ENCODE peak calls at places on chromosomes 7 and 10, in seven cellular contexts. U is pancreas, N is left ventricle myocardium inferior, O is breast epithelium, C is upper lobe of right lung, L is GM23248, V is GM12878. H is an unnamed sample.

GRCh38 chr10:1217661-1218060 is 161.5 kb downstream of the WDR37 start:
- DNase-seq in U (no peak), N (no peak), O (no peak), C (peak), L (no peak), V (no peak), H (no peak)

GRCh38 chr10:114822771-114823463 is 1.3 kb downstream of the FHIP2A start:
- DNase-seq in U (no peak), N (no peak), O (no peak), C (no peak), L (peak), V (no peak), H (no peak)

GRCh38 chr7:69827140-69827919 is 229.1 kb downstream of the AUTS2 start:
- DNase-seq in U (no peak), N (no peak), O (no peak), C (no peak), L (no peak), V (no peak), H (no peak)

GRCh38 chr10:59538623-59539022 is 171.0 kb downstream of the SLC16A9 start:
- DNase-seq in U (no peak), N (no peak), O (no peak), C (no peak), L (no peak), V (no peak), H (no peak)

GRCh38 chr7:140607441-140607989 is 33.1 kb downstream of the DENND2A start:
- DNase-seq in U (no peak), N (peak), O (no peak), C (peak), L (peak), V (no peak), H (peak)

GRCh38 chr7:157805716-157806115 is 468.9 kb downstream of the DNAJB6 start:
- DNase-seq in U (no peak), N (no peak), O (no peak), C (no peak), L (no peak), V (no peak), H (no peak)

GRCh38 chr10:128628252-128628651 is 502.0 kb upstream of the MKI67 start:
- DNase-seq in U (no peak), N (no peak), O (no peak), C (no peak), L (no peak), V (no peak), H (no peak)

GRCh38 chr7:149764481-149765398 is 8.6 kb downstream of the ZNF467 start:
- DNase-seq in U (no peak), N (no peak), O (no peak), C (no peak), L (no peak), V (no peak), H (no peak)

GRCh38 chr10:72275351-72276012 is 1.8 kb downstream of the DDIT4 start:
- DNase-seq in U (peak), N (no peak), O (no peak), C (no peak), L (no peak), V (no peak), H (no peak)

GRCh38 chr7:132407764-132408163 is 168.5 kb downstream of the PLXNA4 start:
- DNase-seq in U (no peak), N (no peak), O (no peak), C (no peak), L (no peak), V (no peak), H (no peak)

GRCh38 chr7:157211710-157212109 is 73.0 kb downstream of the UBE3C start:
- DNase-seq in U (no peak), N (no peak), O (no peak), C (no peak), L (peak), V (no peak), H (no peak)

GRCh38 chr10:102644066-102644645 is at the start of gene TRIM8:
- DNase-seq in U (peak), N (peak), O (no peak), C (peak), L (peak), V (no peak), H (no peak)

GRCh38 chr7:15104411-15105092 is 202.0 kb upstream of the DGKB start:
- DNase-seq in U (no peak), N (no peak), O (no peak), C (no peak), L (no peak), V (no peak), H (no peak)

GRCh38 chr7:64876792-64877713 is 26.0 kb upstream of the ZNF273 start:
- DNase-seq in U (peak), N (peak), O (no peak), C (peak), L (peak), V (no peak), H (peak)

GRCh38 chr10:94524146-94524545 is 21.4 kb upstream of the HELLS start:
- DNase-seq in U (no peak), N (no peak), O (no peak), C (no peak), L (peak), V (no peak), H (no peak)

GRCh38 chr10:1594372-1595241 is 142.7 kb downstream of the ADARB2 start:
- DNase-seq in U (no peak), N (no peak), O (no peak), C (no peak), L (no peak), V (no peak), H (no peak)

GRCh38 chr10:8051851-8052257 is 2.6 kb upstream of the GATA3 start:
- DNase-seq in U (no peak), N (no peak), O (no peak), C (no peak), L (no peak), V (no peak), H (no peak)

GRCh38 chr7:130667593-130668257 is 823 bp downstream of the COPG2 start:
- DNase-seq in U (no peak), N (no peak), O (no peak), C (no peak), L (peak), V (no peak), H (no peak)

GRCh38 chr10:108782411-108782810 is 1140.9 kb downstream of the XPNPEP1 start:
- DNase-seq in U (no peak), N (no peak), O (no peak), C (no peak), L (peak), V (no peak), H (no peak)

GRCh38 chr10:118870467-118871243 is 115.9 kb upstream of the CACUL1 start:
- DNase-seq in U (no peak), N (no peak), O (no peak), C (no peak), L (peak), V (no peak), H (no peak)

GRCh38 chr10:36177071-36177470 is 535.0 kb upstream of the FZD8 start:
- DNase-seq in U (no peak), N (no peak), O (no peak), C (no peak), L (no peak), V (no peak), H (no peak)

GRCh38 chr7:1889556-1890181 is 219.6 kb downstream of the ELFN1 start:
- DNase-seq in U (no peak), N (no peak), O (no peak), C (no peak), L (peak), V (no peak), H (no peak)

GRCh38 chr7:54662701-54663100 is 96.3 kb downstream of the SEC61G start:
- DNase-seq in U (no peak), N (no peak), O (no peak), C (no peak), L (no peak), V (no peak), H (no peak)

GRCh38 chr10:82162549-82163210 is 287.7 kb downstream of the NRG3 start:
- DNase-seq in U (no peak), N (no peak), O (no peak), C (no peak), L (no peak), V (no peak), H (no peak)

GRCh38 chr7:50412958-50413357 is 37.2 kb downstream of the FIGNL1 start:
- DNase-seq in U (no peak), N (no peak), O (no peak), C (no peak), L (no peak), V (no peak), H (no peak)

GRCh38 chr7:43834463-43835251 is 34.7 kb downstream of the MRPS24 start:
- DNase-seq in U (no peak), N (no peak), O (no peak), C (no peak), L (peak), V (peak), H (no peak)

GRCh38 chr7:129550673-129551360 is 48.5 kb downstream of the SMKR1 start:
- DNase-seq in U (no peak), N (no peak), O (no peak), C (no peak), L (peak), V (no peak), H (no peak)

GRCh38 chr10:132869621-132870020 is 72.7 kb downstream of the CFAP46 start:
- DNase-seq in U (peak), N (no peak), O (no peak), C (peak), L (no peak), V (no peak), H (no peak)

GRCh38 chr10:126331101-126331500 is 57.2 kb downstream of the ADAM12 start:
- DNase-seq in U (no peak), N (no peak), O (no peak), C (no peak), L (peak), V (no peak), H (no peak)

GRCh38 chr10:17847586-17848296 is 38.6 kb downstream of the MRC1 start:
- DNase-seq in U (no peak), N (no peak), O (no peak), C (no peak), L (peak), V (no peak), H (no peak)

GRCh38 chr7:149861728-149862045 is 12.1 kb upstream of the ATP6V0E2 start:
- DNase-seq in U (no peak), N (no peak), O (no peak), C (no peak), L (no peak), V (no peak), H (no peak)

GRCh38 chr7:34128762-34129161 is 223.4 kb downstream of the BMPER start:
- DNase-seq in U (no peak), N (no peak), O (no peak), C (no peak), L (peak), V (no peak), H (no peak)

GRCh38 chr7:141785711-141786552 is 4.1 kb upstream of the TAS2R5 start:
- DNase-seq in U (no peak), N (no peak), O (no peak), C (no peak), L (peak), V (peak), H (no peak)

GRCh38 chr10:59580257-59580863 is 129.3 kb downstream of the SLC16A9 start:
- DNase-seq in U (no peak), N (no peak), O (no peak), C (no peak), L (peak), V (no peak), H (no peak)

GRCh38 chr7:140926021-140926812 is 1.5 kb upstream of the BRAF start:
- DNase-seq in U (no peak), N (no peak), O (no peak), C (no peak), L (no peak), V (no peak), H (no peak)

GRCh38 chr10:26837139-26837538 is 23.6 kb downstream of the ABI1 start:
- DNase-seq in U (no peak), N (no peak), O (no peak), C (no peak), L (no peak), V (no peak), H (no peak)

GRCh38 chr7:93011351-93012294 is 106.2 kb downstream of the SAMD9 start:
- DNase-seq in U (no peak), N (no peak), O (no peak), C (no peak), L (peak), V (no peak), H (no peak)

DNA sequence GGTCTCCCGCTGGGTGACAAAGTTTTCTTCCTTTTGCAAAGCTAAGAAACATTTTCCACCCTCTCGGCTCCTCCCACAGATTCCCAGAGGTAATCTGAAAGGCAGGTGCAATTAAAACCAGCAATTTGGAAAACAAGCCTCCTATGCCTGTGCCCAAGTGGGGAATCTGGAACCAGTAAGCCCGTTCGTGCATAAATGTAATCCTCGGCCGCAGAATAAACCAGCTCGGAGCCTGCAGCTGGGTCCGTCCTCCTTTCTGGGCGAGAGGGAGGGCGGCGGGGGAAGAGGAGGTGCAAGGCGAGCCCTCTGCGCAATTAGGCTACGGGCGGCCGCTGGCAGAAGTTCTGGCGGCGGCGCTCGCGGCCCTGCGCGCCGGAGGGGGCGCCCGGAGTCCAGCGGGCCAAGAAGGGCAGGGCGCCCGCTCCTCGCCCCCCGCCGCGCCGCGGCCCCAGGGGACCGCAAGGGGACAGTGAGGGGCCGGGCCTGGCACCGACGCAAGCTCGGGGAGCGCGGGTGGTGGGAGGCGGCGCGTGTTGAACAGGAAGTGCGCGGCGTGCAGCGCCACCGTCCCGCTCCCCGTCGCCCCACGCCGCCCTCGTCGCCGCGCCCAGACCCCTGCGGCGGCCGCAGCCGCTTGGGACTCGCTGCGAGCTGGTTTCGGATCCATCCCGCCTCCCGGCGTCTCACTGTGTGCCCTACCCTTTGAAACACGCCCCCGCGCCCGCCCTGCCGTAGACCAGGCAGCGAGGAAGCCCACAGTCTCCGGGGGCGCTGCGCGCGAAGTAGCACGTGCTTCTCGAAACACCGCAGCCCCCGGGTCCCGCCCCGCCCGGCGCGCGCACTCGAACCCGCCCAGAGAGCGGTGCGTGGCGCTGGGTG is at the start of gene PRKAG2:
- DNase-seq in U (peak), N (peak), O (no peak), C (peak), L (peak), V (no peak), H (no peak)
- H3K27ac ChIP-seq in U (peak), N (peak), O (peak), C (peak), L (no peak), V (no peak), H (peak)

GRCh38 chr7:473870-474604 is 45.6 kb downstream of the PDGFA start:
- DNase-seq in U (no peak), N (peak), O (no peak), C (peak), L (no peak), V (no peak), H (no peak)

GRCh38 chr7:474605-475424 is 44.8 kb downstream of the PDGFA start:
- DNase-seq in U (no peak), N (peak), O (no peak), C (peak), L (no peak), V (no peak), H (no peak)

GRCh38 chr7:471866-472639 is 47.6 kb downstream of the PDGFA start:
- DNase-seq in U (no peak), N (peak), O (no peak), C (peak), L (peak), V (no peak), H (no peak)

GRCh38 chr7:472640-472957 is 47.0 kb downstream of the PDGFA start:
- DNase-seq in U (no peak), N (no peak), O (no peak), C (no peak), L (no peak), V (no peak), H (no peak)

DNA sequence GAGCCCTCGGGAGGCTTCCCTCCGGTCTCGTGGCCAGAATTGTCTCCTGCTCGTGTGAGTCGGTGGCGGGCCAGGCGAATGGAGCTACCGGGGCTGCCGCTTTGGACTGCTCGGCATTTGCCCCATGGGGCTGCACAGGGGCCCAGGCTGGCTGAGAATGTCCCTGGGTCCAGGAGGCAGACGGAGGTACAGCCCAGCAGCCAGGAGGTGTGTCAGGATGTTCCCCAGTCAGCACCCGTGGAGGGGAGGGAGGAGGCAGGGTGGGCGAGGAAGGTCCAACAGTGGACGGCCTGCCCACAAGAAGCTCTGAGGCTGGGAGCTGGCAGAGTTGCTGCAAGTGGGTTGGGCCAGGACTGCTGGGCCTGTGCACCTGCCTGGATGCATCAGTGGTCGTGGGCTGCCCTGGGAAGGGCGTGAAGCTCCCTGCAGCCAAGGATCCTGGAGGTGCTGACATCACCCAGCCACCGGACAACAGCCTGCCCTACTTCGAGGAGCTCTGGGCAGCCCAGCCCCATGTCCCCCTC is 46.4 kb downstream of the PDGFA start:
- DNase-seq in U (no peak), N (no peak), O (no peak), C (peak), L (no peak), V (no peak), H (no peak)
- H3K27ac ChIP-seq in U (no peak), N (no peak), O (no peak), C (no peak), L (no peak), V (no peak), H (no peak)

DNA sequence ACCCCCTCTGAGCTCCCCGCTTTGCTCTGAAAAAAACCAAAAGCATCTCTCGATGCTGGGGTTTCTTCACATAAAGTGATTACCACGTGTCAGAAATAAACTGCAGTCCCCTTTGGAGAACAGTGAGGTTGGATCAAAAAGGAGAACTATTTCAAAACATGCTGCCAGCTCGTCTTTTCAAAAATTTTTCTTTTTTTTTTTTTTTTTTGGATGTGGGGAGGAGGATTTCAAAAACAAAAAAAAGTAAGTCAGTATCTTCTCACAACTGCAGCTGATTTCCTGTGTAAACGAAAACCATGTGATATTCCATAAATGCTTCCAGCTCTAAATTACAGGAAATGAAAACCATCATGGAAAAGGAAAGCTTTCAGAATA is 155.0 kb upstream of the LYZL2 start:
- DNase-seq in U (no peak), N (no peak), O (no peak), C (no peak), L (peak), V (no peak), H (no peak)
- H3K27ac ChIP-seq in U (peak), N (peak), O (peak), C (peak), L (peak), V (no peak), H (peak)

GRCh38 chr7:73699370-73700069 is 16.1 kb downstream of the BUD23 start:
- DNase-seq in U (no peak), N (no peak), O (no peak), C (no peak), L (no peak), V (no peak), H (no peak)
- H3K27ac ChIP-seq in U (no peak), N (no peak), O (no peak), C (no peak), L (no peak), V (no peak), H (no peak)

H was measured in caudate nucleus.